ENCODE peak calls at places on chromosomes 3 and 15, in nine cellular contexts. One of them, this sample, is unnamed.

GRCh38 chr3:5497497-5497896 is 310.0 kb downstream of the EDEM1 start:
- DNase-seq in heart left ventricle: no peak
- DNase-seq in mucosa of descending colon: no peak
- DNase-seq in body of pancreas: no peak
- DNase-seq in aorta: no peak
- DNase-seq in WERI-Rb-1: no peak
- DNase-seq in left ventricle myocardium inferior: no peak
- DNase-seq in right lobe of liver: no peak
- DNase-seq in tibial artery: no peak
- DNase-seq in this sample: no peak

GRCh38 chr15:28098766-28099554 is at the start of gene OCA2:
- DNase-seq in aorta: peak
- DNase-seq in WERI-Rb-1: peak
- DNase-seq in left ventricle myocardium inferior: peak
- DNase-seq in body of pancreas: peak
- DNase-seq in mucosa of descending colon: peak
- DNase-seq in tibial artery: peak
- DNase-seq in right lobe of liver: no peak
- DNase-seq in heart left ventricle: peak
- DNase-seq in this sample: peak

GRCh38 chr3:74442683-74443082 is 171.8 kb downstream of the CNTN3 start:
- DNase-seq in heart left ventricle: no peak
- DNase-seq in aorta: no peak
- DNase-seq in left ventricle myocardium inferior: no peak
- DNase-seq in right lobe of liver: no peak
- DNase-seq in tibial artery: no peak
- DNase-seq in mucosa of descending colon: no peak
- DNase-seq in body of pancreas: no peak
- DNase-seq in WERI-Rb-1: no peak
- DNase-seq in this sample: no peak

GRCh38 chr15:97425596-97425995 is 534.9 kb upstream of the ARRDC4 start:
- DNase-seq in heart left ventricle: no peak
- DNase-seq in right lobe of liver: no peak
- DNase-seq in body of pancreas: no peak
- DNase-seq in tibial artery: no peak
- DNase-seq in left ventricle myocardium inferior: no peak
- DNase-seq in mucosa of descending colon: no peak
- DNase-seq in aorta: no peak
- DNase-seq in WERI-Rb-1: no peak
- DNase-seq in this sample: no peak

GRCh38 chr3:134428396-134428795 is 54.1 kb upstream of the AMOTL2 start:
- DNase-seq in left ventricle myocardium inferior: no peak
- DNase-seq in aorta: no peak
- DNase-seq in body of pancreas: no peak
- DNase-seq in heart left ventricle: no peak
- DNase-seq in WERI-Rb-1: no peak
- DNase-seq in tibial artery: no peak
- DNase-seq in mucosa of descending colon: no peak
- DNase-seq in right lobe of liver: no peak
- DNase-seq in this sample: no peak

GRCh38 chr3:178405456-178405970 is 130.7 kb upstream of the KCNMB2 start:
- DNase-seq in aorta: no peak
- DNase-seq in WERI-Rb-1: no peak
- DNase-seq in heart left ventricle: no peak
- DNase-seq in body of pancreas: no peak
- DNase-seq in mucosa of descending colon: no peak
- DNase-seq in right lobe of liver: no peak
- DNase-seq in tibial artery: no peak
- DNase-seq in left ventricle myocardium inferior: no peak
- DNase-seq in this sample: no peak

GRCh38 chr3:17632401-17633100 is 109.9 kb downstream of the TBC1D5 start:
- DNase-seq in tibial artery: no peak
- DNase-seq in WERI-Rb-1: no peak
- DNase-seq in aorta: no peak
- DNase-seq in mucosa of descending colon: no peak
- DNase-seq in left ventricle myocardium inferior: no peak
- DNase-seq in right lobe of liver: no peak
- DNase-seq in heart left ventricle: no peak
- DNase-seq in body of pancreas: no peak
- DNase-seq in this sample: no peak

GRCh38 chr3:149441662-149442442 is 32.6 kb upstream of the TM4SF4 start:
- DNase-seq in heart left ventricle: no peak
- DNase-seq in body of pancreas: no peak
- DNase-seq in tibial artery: no peak
- DNase-seq in aorta: no peak
- DNase-seq in WERI-Rb-1: no peak
- DNase-seq in right lobe of liver: no peak
- DNase-seq in mucosa of descending colon: no peak
- DNase-seq in left ventricle myocardium inferior: no peak
- DNase-seq in this sample: no peak

GRCh38 chr3:158845748-158846350 is 44.0 kb downstream of the MFSD1 start:
- DNase-seq in left ventricle myocardium inferior: no peak
- DNase-seq in mucosa of descending colon: no peak
- DNase-seq in right lobe of liver: no peak
- DNase-seq in body of pancreas: peak
- DNase-seq in WERI-Rb-1: peak
- DNase-seq in tibial artery: no peak
- DNase-seq in heart left ventricle: no peak
- DNase-seq in aorta: no peak
- DNase-seq in this sample: peak

GRCh38 chr15:65790692-65791334 is 1.3 kb downstream of the DENND4A start:
- DNase-seq in left ventricle myocardium inferior: no peak
- DNase-seq in right lobe of liver: no peak
- DNase-seq in tibial artery: no peak
- DNase-seq in heart left ventricle: no peak
- DNase-seq in aorta: no peak
- DNase-seq in body of pancreas: no peak
- DNase-seq in WERI-Rb-1: no peak
- DNase-seq in mucosa of descending colon: no peak
- DNase-seq in this sample: peak

GRCh38 chr3:186596568-186597287 is 16.1 kb upstream of the AHSG start:
- DNase-seq in WERI-Rb-1: no peak
- DNase-seq in body of pancreas: no peak
- DNase-seq in heart left ventricle: no peak
- DNase-seq in mucosa of descending colon: no peak
- DNase-seq in left ventricle myocardium inferior: no peak
- DNase-seq in aorta: no peak
- DNase-seq in tibial artery: no peak
- DNase-seq in right lobe of liver: no peak
- DNase-seq in this sample: no peak

GRCh38 chr3:121970047-121970446 is 52.0 kb downstream of the ILDR1 start:
- DNase-seq in aorta: no peak
- DNase-seq in WERI-Rb-1: no peak
- DNase-seq in body of pancreas: no peak
- DNase-seq in heart left ventricle: no peak
- DNase-seq in mucosa of descending colon: no peak
- DNase-seq in right lobe of liver: no peak
- DNase-seq in left ventricle myocardium inferior: no peak
- DNase-seq in tibial artery: no peak
- DNase-seq in this sample: no peak

GRCh38 chr15:34239151-34239761 is 14.4 kb downstream of the EMC4 start:
- DNase-seq in body of pancreas: no peak
- DNase-seq in mucosa of descending colon: no peak
- DNase-seq in WERI-Rb-1: no peak
- DNase-seq in left ventricle myocardium inferior: no peak
- DNase-seq in right lobe of liver: no peak
- DNase-seq in heart left ventricle: no peak
- DNase-seq in tibial artery: no peak
- DNase-seq in aorta: no peak
- DNase-seq in this sample: no peak

GRCh38 chr3:128177865-128178264 is 24.6 kb downstream of the EEFSEC start:
- DNase-seq in WERI-Rb-1: no peak
- DNase-seq in mucosa of descending colon: no peak
- DNase-seq in body of pancreas: no peak
- DNase-seq in heart left ventricle: no peak
- DNase-seq in aorta: no peak
- DNase-seq in left ventricle myocardium inferior: no peak
- DNase-seq in right lobe of liver: no peak
- DNase-seq in tibial artery: no peak
- DNase-seq in this sample: no peak

GRCh38 chr15:54127574-54127973 is 149.3 kb downstream of the UNC13C start:
- DNase-seq in mucosa of descending colon: no peak
- DNase-seq in tibial artery: no peak
- DNase-seq in aorta: no peak
- DNase-seq in left ventricle myocardium inferior: no peak
- DNase-seq in heart left ventricle: no peak
- DNase-seq in body of pancreas: no peak
- DNase-seq in right lobe of liver: no peak
- DNase-seq in WERI-Rb-1: no peak
- DNase-seq in this sample: no peak

GRCh38 chr15:58438956-58439355 is 7.2 kb downstream of the LIPC start:
- DNase-seq in heart left ventricle: peak
- DNase-seq in tibial artery: no peak
- DNase-seq in WERI-Rb-1: peak
- DNase-seq in mucosa of descending colon: no peak
- DNase-seq in body of pancreas: peak
- DNase-seq in left ventricle myocardium inferior: peak
- DNase-seq in right lobe of liver: no peak
- DNase-seq in aorta: no peak
- DNase-seq in this sample: peak

GRCh38 chr3:190996376-190996775 is 133.9 kb upstream of the GMNC start:
- DNase-seq in heart left ventricle: no peak
- DNase-seq in aorta: no peak
- DNase-seq in mucosa of descending colon: no peak
- DNase-seq in tibial artery: no peak
- DNase-seq in right lobe of liver: no peak
- DNase-seq in WERI-Rb-1: no peak
- DNase-seq in left ventricle myocardium inferior: no peak
- DNase-seq in body of pancreas: no peak
- DNase-seq in this sample: no peak
- H3K4me3 ChIP-seq in heart left ventricle: no peak
- H3K4me3 ChIP-seq in aorta: no peak
- H3K4me3 ChIP-seq in mucosa of descending colon: no peak
- H3K4me3 ChIP-seq in tibial artery: no peak
- H3K4me3 ChIP-seq in right lobe of liver: no peak
- H3K4me3 ChIP-seq in WERI-Rb-1: no peak
- H3K4me3 ChIP-seq in left ventricle myocardium inferior: no peak
- H3K4me3 ChIP-seq in body of pancreas: no peak
- H3K4me3 ChIP-seq in this sample: no peak

DNA sequence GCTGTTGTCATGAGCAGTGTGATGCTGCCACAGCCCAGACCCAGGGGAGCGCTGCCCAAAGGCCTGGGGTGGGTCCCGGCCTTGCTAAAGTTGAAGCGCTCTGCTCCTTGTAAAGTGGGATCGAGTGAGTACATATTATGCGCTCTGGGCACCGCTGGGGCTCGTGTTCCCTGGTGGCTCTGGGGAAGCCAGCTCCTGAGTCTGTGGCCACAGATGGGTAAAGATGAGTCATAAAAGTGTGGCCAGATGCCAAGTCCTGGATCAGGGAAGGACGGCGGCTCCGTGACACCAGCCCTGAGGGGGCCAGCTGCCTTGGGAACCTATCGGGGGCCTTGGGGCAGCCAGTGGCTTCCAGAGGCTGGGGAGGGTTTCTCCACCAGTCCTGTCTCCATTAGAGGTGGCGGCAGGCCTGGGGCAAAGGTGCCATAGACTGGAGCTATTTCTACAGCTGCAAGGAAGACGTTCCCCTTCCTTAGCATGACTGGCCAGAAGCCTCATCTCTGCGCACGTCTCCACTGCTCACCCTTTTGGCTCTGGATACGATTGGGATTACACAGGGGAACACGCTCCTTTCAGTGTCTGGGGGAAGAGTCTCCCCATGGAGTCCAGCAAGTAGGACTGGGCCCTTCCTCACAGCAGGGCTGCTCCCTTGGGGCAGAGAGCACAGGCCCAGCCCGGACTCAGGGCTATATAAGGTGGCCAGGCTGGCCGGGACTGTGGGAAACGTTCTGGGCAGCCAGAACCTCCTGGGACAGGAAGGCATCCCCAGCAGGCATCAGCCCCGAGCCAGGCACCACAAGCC is 1.2 kb upstream of the ITIH4 start:
- DNase-seq in right lobe of liver: no peak
- DNase-seq in aorta: peak
- DNase-seq in mucosa of descending colon: peak
- DNase-seq in heart left ventricle: no peak
- DNase-seq in left ventricle myocardium inferior: no peak
- DNase-seq in tibial artery: peak
- DNase-seq in body of pancreas: peak
- DNase-seq in WERI-Rb-1: peak
- DNase-seq in this sample: peak
- H3K4me3 ChIP-seq in right lobe of liver: peak
- H3K4me3 ChIP-seq in aorta: no peak
- H3K4me3 ChIP-seq in mucosa of descending colon: no peak
- H3K4me3 ChIP-seq in heart left ventricle: no peak
- H3K4me3 ChIP-seq in left ventricle myocardium inferior: peak
- H3K4me3 ChIP-seq in tibial artery: peak
- H3K4me3 ChIP-seq in body of pancreas: no peak
- H3K4me3 ChIP-seq in WERI-Rb-1: no peak
- H3K4me3 ChIP-seq in this sample: no peak

DNA sequence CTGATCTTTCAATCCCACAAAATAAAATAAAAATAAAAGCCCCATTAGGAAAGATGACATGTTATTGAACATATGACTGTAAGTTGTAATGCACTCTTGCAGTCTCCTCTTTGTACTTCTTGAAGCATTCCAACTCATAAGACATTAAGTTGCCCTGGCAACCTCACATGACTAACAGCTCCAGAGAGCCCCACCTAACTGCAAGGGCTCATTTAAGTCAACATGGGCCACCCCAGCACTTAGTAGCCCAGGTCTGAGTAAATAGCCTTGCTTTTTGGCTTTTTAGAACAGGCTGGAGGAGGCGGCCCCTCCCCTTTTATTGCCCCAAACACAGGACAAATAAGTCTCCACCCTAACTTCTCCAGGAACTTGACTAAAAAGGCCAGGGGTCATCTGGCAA is 135.1 kb downstream of the TMCO5A start:
- DNase-seq in body of pancreas: no peak
- DNase-seq in left ventricle myocardium inferior: no peak
- DNase-seq in tibial artery: peak
- DNase-seq in aorta: no peak
- DNase-seq in mucosa of descending colon: peak
- DNase-seq in right lobe of liver: no peak
- DNase-seq in WERI-Rb-1: no peak
- DNase-seq in heart left ventricle: no peak
- DNase-seq in this sample: peak
- H3K4me3 ChIP-seq in body of pancreas: no peak
- H3K4me3 ChIP-seq in left ventricle myocardium inferior: peak
- H3K4me3 ChIP-seq in tibial artery: peak
- H3K4me3 ChIP-seq in aorta: no peak
- H3K4me3 ChIP-seq in mucosa of descending colon: no peak
- H3K4me3 ChIP-seq in right lobe of liver: no peak
- H3K4me3 ChIP-seq in WERI-Rb-1: no peak
- H3K4me3 ChIP-seq in heart left ventricle: peak
- H3K4me3 ChIP-seq in this sample: no peak

DNA sequence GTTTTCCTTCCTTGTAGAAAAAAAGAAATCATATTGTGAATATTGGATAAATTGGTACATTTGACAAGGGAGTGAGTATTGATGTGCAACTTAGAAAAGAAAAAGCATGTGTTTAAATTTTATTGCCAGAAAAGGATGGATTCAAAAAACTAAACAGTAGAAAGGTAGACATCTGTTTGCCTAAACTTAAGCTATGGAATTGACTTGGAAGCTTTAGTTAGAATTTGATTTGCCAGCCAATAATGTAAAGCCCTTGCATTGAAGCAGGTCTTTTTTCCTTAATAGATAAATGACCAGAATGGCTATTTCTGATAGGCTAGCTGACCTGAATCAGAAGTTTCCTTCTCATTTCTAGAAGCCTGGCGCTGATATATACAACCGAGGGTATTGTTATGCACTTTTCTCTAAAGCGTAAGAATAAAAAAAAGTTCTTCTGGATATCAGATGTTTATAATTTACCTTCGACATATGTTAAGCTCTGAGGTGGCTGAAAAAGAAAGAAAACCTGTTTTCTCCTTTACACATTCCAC is 4.2 kb downstream of the RARB start:
- DNase-seq in aorta: no peak
- DNase-seq in right lobe of liver: no peak
- DNase-seq in WERI-Rb-1: no peak
- DNase-seq in body of pancreas: no peak
- DNase-seq in mucosa of descending colon: no peak
- DNase-seq in left ventricle myocardium inferior: no peak
- DNase-seq in heart left ventricle: no peak
- DNase-seq in tibial artery: no peak
- DNase-seq in this sample: no peak
- H3K4me3 ChIP-seq in aorta: no peak
- H3K4me3 ChIP-seq in right lobe of liver: no peak
- H3K4me3 ChIP-seq in WERI-Rb-1: no peak
- H3K4me3 ChIP-seq in body of pancreas: no peak
- H3K4me3 ChIP-seq in mucosa of descending colon: no peak
- H3K4me3 ChIP-seq in left ventricle myocardium inferior: peak
- H3K4me3 ChIP-seq in heart left ventricle: peak
- H3K4me3 ChIP-seq in tibial artery: peak
- H3K4me3 ChIP-seq in this sample: no peak